ENCODE peak calls at places on chromosomes 12 and 14, in four cellular contexts. E is H1, K is HepG2, A is K562. L is an unnamed sample.

GRCh38 chr14:106318700-106319099 is 792.3 kb downstream of the TMEM121 start:
- DNase-seq in E (no peak), K (no peak), A (peak), L (no peak)

GRCh38 chr12:57896437-57897201 is 44.7 kb upstream of the ATP23 start:
- DNase-seq in E (peak), K (no peak), A (no peak), L (no peak)

GRCh38 chr12:125340791-125341190 is 275.6 kb downstream of the AACS start:
- DNase-seq in E (no peak), K (peak), A (no peak), L (no peak)

GRCh38 chr12:96404683-96405082 is 4.4 kb upstream of the CDK17 start:
- DNase-seq in E (no peak), K (no peak), A (no peak), L (no peak)

GRCh38 chr14:73780391-73780790 is 66.2 kb upstream of the PNMA1 start:
- DNase-seq in E (no peak), K (no peak), A (no peak), L (no peak)

GRCh38 chr12:124904306-124905098 is 9.9 kb downstream of the UBC start:
- DNase-seq in E (no peak), K (peak), A (peak), L (no peak)

GRCh38 chr14:63770187-63770807 is 42.4 kb upstream of the SGPP1 start:
- DNase-seq in E (no peak), K (peak), A (no peak), L (peak)

GRCh38 chr12:12717586-12718381 is 616 bp downstream of the CDKN1B start:
- DNase-seq in E (peak), K (no peak), A (no peak), L (no peak)

GRCh38 chr12:100632445-100632892 is 59.0 kb downstream of the GAS2L3 start:
- DNase-seq in E (no peak), K (peak), A (no peak), L (no peak)

DNA sequence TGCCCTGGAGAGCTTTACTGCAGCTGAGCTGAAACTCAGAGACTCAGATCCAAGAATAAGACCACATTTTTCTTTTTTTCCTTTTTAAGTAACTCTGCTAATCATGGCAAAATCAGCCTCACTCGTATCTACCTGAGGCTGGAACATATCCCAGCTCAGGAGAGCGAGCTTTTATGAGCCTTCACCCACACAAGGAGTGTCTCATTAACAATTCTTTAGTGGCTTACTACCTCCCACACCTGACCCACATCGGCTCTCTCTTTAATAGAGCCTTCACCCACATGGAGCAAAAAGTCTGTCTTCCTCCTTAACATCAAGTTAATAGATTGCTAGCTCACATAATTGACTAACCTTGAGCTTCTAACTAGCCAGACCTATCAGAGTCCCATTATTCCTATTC is 18.3 kb upstream of the CERS5 start:
- DNase-seq in E (no peak), K (no peak), A (no peak), L (no peak)
- H3K4me2 ChIP-seq in E (no peak), K (no peak), A (no peak), L (no peak)

GRCh38 chr12:14394317-14395058 is 29.0 kb downstream of the ATF7IP start:
- DNase-seq in E (no peak), K (peak), A (peak), L (peak)
- TF ChIP-seq SRF in E (no peak), K (no peak), A (no peak), L (peak)

DNA sequence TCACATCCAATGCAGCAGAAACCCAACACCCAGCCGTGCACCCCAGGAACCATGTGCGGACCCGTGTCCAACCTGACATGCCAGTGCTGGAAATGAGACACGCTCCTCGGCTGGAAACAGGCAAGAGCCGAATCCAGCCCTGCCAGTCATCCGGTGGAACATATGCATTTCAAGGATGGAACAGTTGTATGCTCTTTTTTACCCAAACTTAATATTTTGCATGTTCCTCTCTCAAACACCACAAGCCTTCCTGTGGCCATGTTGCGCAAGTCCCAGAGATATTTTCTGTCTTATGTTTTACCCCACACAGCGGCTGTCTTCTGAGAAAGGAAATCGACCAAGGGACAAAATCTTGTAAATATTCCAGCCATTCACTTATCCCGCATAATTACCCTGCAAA is 196.9 kb downstream of the BCL11B start:
- DNase-seq in E (peak), K (no peak), A (no peak), L (no peak)
- H3K4me2 ChIP-seq in E (no peak), K (no peak), A (no peak), L (no peak)

GRCh38 chr14:68655021-68655811 is 137.7 kb downstream of the ZFP36L1 start:
- DNase-seq in E (peak), K (peak), A (no peak), L (no peak)
- TF ChIP-seq SRF in E (no peak), K (no peak), A (no peak), L (no peak)

GRCh38 chr14:23572524-23572828 is 4.9 kb upstream of the AP1G2 start:
- DNase-seq in E (no peak), K (no peak), A (no peak), L (no peak)

GRCh38 chr14:23573384-23573783 is 5.2 kb downstream of the JPH4 start:
- DNase-seq in E (no peak), K (no peak), A (no peak), L (no peak)

GRCh38 chr14:23572841-23573240 is 5.2 kb upstream of the AP1G2 start:
- DNase-seq in E (no peak), K (peak), A (no peak), L (no peak)

GRCh38 chr14:23577004-23577681 is 1.4 kb downstream of the JPH4 start:
- DNase-seq in E (peak), K (no peak), A (no peak), L (no peak)

DNA sequence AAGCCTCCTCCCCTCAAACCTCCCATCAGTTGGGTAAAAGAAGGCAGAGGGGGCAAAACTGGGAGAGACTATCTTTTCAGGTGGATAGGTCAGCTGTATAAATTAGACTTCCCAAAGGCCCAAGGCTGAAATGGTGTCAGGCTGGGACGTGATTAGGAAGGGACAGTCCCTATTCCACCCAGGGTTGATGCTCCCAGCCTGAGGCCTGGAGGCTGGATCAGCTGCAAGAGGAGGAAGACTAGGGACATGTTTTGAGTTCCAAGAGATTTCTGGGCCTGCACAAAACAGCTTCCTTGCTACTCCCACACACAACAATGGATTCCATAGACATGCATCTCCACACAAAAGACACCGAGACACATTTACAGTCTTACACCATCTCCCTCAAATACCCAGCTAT is 3.5 kb downstream of the JPH4 start:
- DNase-seq in E (no peak), K (peak), A (no peak), L (no peak)
- H3K4me2 ChIP-seq in E (peak), K (no peak), A (no peak), L (no peak)

GRCh38 chr12:53428741-53429140 is 5.1 kb downstream of the AMHR2 start:
- DNase-seq in E (no peak), K (no peak), A (no peak), L (no peak)
- TF ChIP-seq SRF in E (no peak), K (no peak), A (no peak), L (no peak)

DNA sequence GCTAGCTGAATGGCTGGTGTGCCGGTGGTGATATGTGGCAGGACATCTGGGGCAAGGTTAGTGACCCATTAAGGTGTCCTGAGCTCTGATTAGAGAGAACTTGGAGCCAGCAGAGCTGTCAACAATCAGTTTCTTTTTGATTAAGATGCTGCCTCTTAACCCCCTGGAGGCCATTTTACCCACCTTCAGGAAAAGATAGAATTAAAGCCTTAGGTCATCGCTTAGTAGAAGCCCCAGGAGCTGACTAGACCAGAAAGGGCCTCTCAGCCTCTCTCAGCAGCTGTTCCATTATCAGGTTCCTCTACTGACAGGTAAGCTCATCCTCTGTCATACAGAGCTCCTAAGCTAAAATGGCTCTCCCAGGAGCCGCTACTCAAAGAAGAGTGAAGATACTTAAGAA is 339.0 kb downstream of the FUT8 start:
- DNase-seq in E (no peak), K (no peak), A (no peak), L (no peak)
- H3K4me2 ChIP-seq in E (no peak), K (no peak), A (no peak), L (no peak)

L was measured in HCT116.